ENCODE peak calls at places on chromosomes 6 and 20, in eight cellular contexts. One of them, this sample, is unnamed.

GRCh38 chr6:169224716-169225115 is 28.9 kb downstream of the THBS2 start:
- DNase-seq in foreskin fibroblast: no peak
- DNase-seq in heart left ventricle: no peak
- DNase-seq in right lobe of liver: no peak
- DNase-seq in uterus: no peak
- DNase-seq in GM23338: no peak
- DNase-seq in ovary: no peak
- DNase-seq in left lung: no peak
- DNase-seq in this sample: no peak

GRCh38 chr20:12722096-12722495 is 286.7 kb upstream of the SPTLC3 start:
- DNase-seq in foreskin fibroblast: no peak
- DNase-seq in heart left ventricle: no peak
- DNase-seq in right lobe of liver: no peak
- DNase-seq in uterus: no peak
- DNase-seq in GM23338: peak
- DNase-seq in ovary: no peak
- DNase-seq in left lung: no peak
- DNase-seq in this sample: no peak

GRCh38 chr20:57123139-57123903 is 143.1 kb downstream of the BMP7 start:
- DNase-seq in foreskin fibroblast: no peak
- DNase-seq in heart left ventricle: no peak
- DNase-seq in right lobe of liver: no peak
- DNase-seq in uterus: no peak
- DNase-seq in GM23338: no peak
- DNase-seq in ovary: no peak
- DNase-seq in left lung: no peak
- DNase-seq in this sample: no peak

GRCh38 chr20:48054051-48054450 is 268.8 kb upstream of the SULF2 start:
- DNase-seq in foreskin fibroblast: no peak
- DNase-seq in heart left ventricle: no peak
- DNase-seq in right lobe of liver: no peak
- DNase-seq in uterus: no peak
- DNase-seq in GM23338: no peak
- DNase-seq in ovary: no peak
- DNase-seq in left lung: no peak
- DNase-seq in this sample: no peak

GRCh38 chr20:11401988-11402387 is 515.7 kb upstream of the BTBD3 start:
- DNase-seq in foreskin fibroblast: no peak
- DNase-seq in heart left ventricle: no peak
- DNase-seq in right lobe of liver: no peak
- DNase-seq in uterus: no peak
- DNase-seq in GM23338: no peak
- DNase-seq in ovary: no peak
- DNase-seq in left lung: no peak
- DNase-seq in this sample: no peak

GRCh38 chr6:170313716-170314295 is 7.2 kb downstream of the FAM120B start:
- DNase-seq in foreskin fibroblast: no peak
- DNase-seq in heart left ventricle: no peak
- DNase-seq in right lobe of liver: no peak
- DNase-seq in uterus: no peak
- DNase-seq in GM23338: peak
- DNase-seq in ovary: no peak
- DNase-seq in left lung: no peak
- DNase-seq in this sample: no peak

GRCh38 chr20:57465943-57466342 is 59.0 kb downstream of the CTCFL start:
- DNase-seq in foreskin fibroblast: no peak
- DNase-seq in heart left ventricle: no peak
- DNase-seq in right lobe of liver: peak
- DNase-seq in uterus: no peak
- DNase-seq in GM23338: no peak
- DNase-seq in ovary: no peak
- DNase-seq in left lung: no peak
- DNase-seq in this sample: no peak

GRCh38 chr6:75449625-75450206 is 43.9 kb downstream of the FILIP1 start:
- DNase-seq in foreskin fibroblast: peak
- DNase-seq in heart left ventricle: no peak
- DNase-seq in right lobe of liver: no peak
- DNase-seq in uterus: no peak
- DNase-seq in GM23338: no peak
- DNase-seq in ovary: no peak
- DNase-seq in left lung: no peak
- DNase-seq in this sample: peak

GRCh38 chr6:38554700-38555413 is 84.9 kb downstream of the BTBD9 start:
- DNase-seq in foreskin fibroblast: peak
- DNase-seq in heart left ventricle: no peak
- DNase-seq in right lobe of liver: no peak
- DNase-seq in uterus: no peak
- DNase-seq in GM23338: peak
- DNase-seq in ovary: no peak
- DNase-seq in left lung: no peak
- DNase-seq in this sample: peak

GRCh38 chr6:113888493-113888892 is 31.3 kb downstream of the MARCKS start:
- DNase-seq in foreskin fibroblast: no peak
- DNase-seq in heart left ventricle: no peak
- DNase-seq in right lobe of liver: no peak
- DNase-seq in uterus: no peak
- DNase-seq in GM23338: no peak
- DNase-seq in ovary: no peak
- DNase-seq in left lung: no peak
- DNase-seq in this sample: peak

GRCh38 chr6:408599-409102 is 17.1 kb downstream of the IRF4 start:
- DNase-seq in foreskin fibroblast: peak
- DNase-seq in heart left ventricle: peak
- DNase-seq in right lobe of liver: no peak
- DNase-seq in uterus: no peak
- DNase-seq in GM23338: peak
- DNase-seq in ovary: no peak
- DNase-seq in left lung: no peak
- DNase-seq in this sample: peak

GRCh38 chr20:51121901-51122412 is 99.0 kb upstream of the KCNG1 start:
- DNase-seq in foreskin fibroblast: peak
- DNase-seq in heart left ventricle: no peak
- DNase-seq in right lobe of liver: no peak
- DNase-seq in uterus: no peak
- DNase-seq in GM23338: no peak
- DNase-seq in ovary: no peak
- DNase-seq in left lung: no peak
- DNase-seq in this sample: peak

GRCh38 chr6:26270903-26271639 is 93.9 kb upstream of the BTN3A2 start:
- DNase-seq in foreskin fibroblast: peak
- DNase-seq in heart left ventricle: peak
- DNase-seq in right lobe of liver: no peak
- DNase-seq in uterus: peak
- DNase-seq in GM23338: peak
- DNase-seq in ovary: peak
- DNase-seq in left lung: peak
- DNase-seq in this sample: peak

GRCh38 chr6:159941286-159942113 is 27.4 kb upstream of the IGF2R start:
- DNase-seq in foreskin fibroblast: peak
- DNase-seq in heart left ventricle: no peak
- DNase-seq in right lobe of liver: no peak
- DNase-seq in uterus: no peak
- DNase-seq in GM23338: peak
- DNase-seq in ovary: no peak
- DNase-seq in left lung: no peak
- DNase-seq in this sample: peak

GRCh38 chr6:124670801-124671200 is 291.4 kb upstream of the RNF217 start:
- DNase-seq in foreskin fibroblast: no peak
- DNase-seq in heart left ventricle: no peak
- DNase-seq in right lobe of liver: no peak
- DNase-seq in uterus: no peak
- DNase-seq in GM23338: no peak
- DNase-seq in ovary: no peak
- DNase-seq in left lung: no peak
- DNase-seq in this sample: no peak

GRCh38 chr6:44622555-44622954 is 235.0 kb downstream of the CDC5L start:
- DNase-seq in foreskin fibroblast: no peak
- DNase-seq in heart left ventricle: no peak
- DNase-seq in right lobe of liver: no peak
- DNase-seq in uterus: no peak
- DNase-seq in GM23338: no peak
- DNase-seq in ovary: no peak
- DNase-seq in left lung: no peak
- DNase-seq in this sample: no peak

GRCh38 chr20:57480444-57481152 is 44.3 kb downstream of the CTCFL start:
- DNase-seq in foreskin fibroblast: no peak
- DNase-seq in heart left ventricle: no peak
- DNase-seq in right lobe of liver: no peak
- DNase-seq in uterus: no peak
- DNase-seq in GM23338: no peak
- DNase-seq in ovary: no peak
- DNase-seq in left lung: no peak
- DNase-seq in this sample: no peak

GRCh38 chr20:7091655-7092054 is 324.2 kb downstream of the BMP2 start:
- DNase-seq in foreskin fibroblast: no peak
- DNase-seq in heart left ventricle: no peak
- DNase-seq in right lobe of liver: no peak
- DNase-seq in uterus: no peak
- DNase-seq in GM23338: no peak
- DNase-seq in ovary: no peak
- DNase-seq in left lung: no peak
- DNase-seq in this sample: no peak

GRCh38 chr20:7094438-7094997 is 327.0 kb downstream of the BMP2 start:
- DNase-seq in foreskin fibroblast: peak
- DNase-seq in heart left ventricle: no peak
- DNase-seq in right lobe of liver: no peak
- DNase-seq in uterus: no peak
- DNase-seq in GM23338: peak
- DNase-seq in ovary: no peak
- DNase-seq in left lung: no peak
- DNase-seq in this sample: peak

GRCh38 chr20:7090001-7090400 is 322.5 kb downstream of the BMP2 start:
- DNase-seq in foreskin fibroblast: no peak
- DNase-seq in heart left ventricle: no peak
- DNase-seq in right lobe of liver: no peak
- DNase-seq in uterus: no peak
- DNase-seq in GM23338: no peak
- DNase-seq in ovary: no peak
- DNase-seq in left lung: no peak
- DNase-seq in this sample: peak

GRCh38 chr20:7087803-7088202 is 320.3 kb downstream of the BMP2 start:
- DNase-seq in foreskin fibroblast: no peak
- DNase-seq in heart left ventricle: no peak
- DNase-seq in right lobe of liver: no peak
- DNase-seq in uterus: no peak
- DNase-seq in GM23338: no peak
- DNase-seq in ovary: no peak
- DNase-seq in left lung: no peak
- DNase-seq in this sample: no peak

GRCh38 chr20:7090753-7091310 is 323.3 kb downstream of the BMP2 start:
- DNase-seq in foreskin fibroblast: no peak
- DNase-seq in heart left ventricle: no peak
- DNase-seq in right lobe of liver: no peak
- DNase-seq in uterus: no peak
- DNase-seq in GM23338: peak
- DNase-seq in ovary: no peak
- DNase-seq in left lung: no peak
- DNase-seq in this sample: peak
- TF ChIP-seq CTCF in foreskin fibroblast: no peak
- TF ChIP-seq CTCF in heart left ventricle: no peak
- TF ChIP-seq CTCF in right lobe of liver: no peak
- TF ChIP-seq CTCF in uterus: no peak
- TF ChIP-seq CTCF in GM23338: no peak
- TF ChIP-seq CTCF in ovary: no peak
- TF ChIP-seq CTCF in left lung: no peak
- TF ChIP-seq CTCF in this sample: no peak

DNA sequence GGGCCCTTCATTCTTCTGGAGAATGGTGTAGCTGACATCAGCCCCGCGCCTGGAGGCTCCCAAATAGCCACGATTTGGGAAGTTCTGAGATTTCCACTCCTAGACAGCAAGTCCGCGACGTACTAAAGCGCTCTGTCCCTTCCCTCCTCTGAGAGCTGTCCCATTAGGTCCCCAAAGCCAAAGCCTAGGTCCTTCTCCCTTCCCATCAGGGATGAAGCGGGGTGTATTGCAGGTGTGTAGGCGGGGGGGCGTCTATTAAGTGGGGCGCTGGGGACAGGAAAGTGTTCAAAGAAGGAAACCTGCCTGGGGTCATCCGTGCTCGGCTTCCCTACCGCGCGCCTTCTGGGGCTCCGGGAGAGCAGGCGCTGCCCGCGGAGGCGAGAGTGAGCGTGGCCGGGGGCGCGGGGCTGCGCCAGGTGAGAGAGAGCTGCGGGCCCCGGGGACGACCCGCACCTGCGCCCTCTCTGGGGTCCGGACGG is 595 bp downstream of the MOXD1 start:
- DNase-seq in foreskin fibroblast: peak
- DNase-seq in heart left ventricle: no peak
- DNase-seq in right lobe of liver: no peak
- DNase-seq in uterus: peak
- DNase-seq in GM23338: peak
- DNase-seq in ovary: no peak
- DNase-seq in left lung: peak
- DNase-seq in this sample: peak
- H3K4me3 ChIP-seq in foreskin fibroblast: peak
- H3K4me3 ChIP-seq in heart left ventricle: peak
- H3K4me3 ChIP-seq in right lobe of liver: peak
- H3K4me3 ChIP-seq in uterus: peak
- H3K4me3 ChIP-seq in GM23338: peak
- H3K4me3 ChIP-seq in ovary: peak
- H3K4me3 ChIP-seq in left lung: peak
- H3K4me3 ChIP-seq in this sample: peak

DNA sequence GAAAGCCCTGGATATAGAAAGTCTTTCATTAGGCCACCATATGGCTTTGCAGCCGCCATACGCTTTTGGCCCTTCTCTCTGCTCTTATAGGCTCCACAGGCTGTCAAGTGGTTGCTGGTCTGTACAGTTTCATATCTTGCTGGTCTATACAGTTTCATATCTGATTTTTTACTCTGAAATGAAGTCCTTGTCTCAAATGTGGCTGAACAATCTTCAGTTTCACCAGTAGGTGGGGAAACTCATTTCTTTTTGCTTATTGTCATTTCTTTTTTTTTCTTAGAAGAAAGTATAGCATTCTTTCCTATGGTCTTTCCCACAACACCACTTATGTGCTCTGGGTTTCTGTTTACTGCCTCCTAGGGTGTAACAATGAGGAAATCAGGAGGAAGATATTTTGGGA is 771.4 kb upstream of the MMS22L start:
- DNase-seq in foreskin fibroblast: no peak
- DNase-seq in heart left ventricle: no peak
- DNase-seq in right lobe of liver: no peak
- DNase-seq in uterus: no peak
- DNase-seq in GM23338: peak
- DNase-seq in ovary: no peak
- DNase-seq in left lung: no peak
- DNase-seq in this sample: peak
- TF ChIP-seq CTCF in foreskin fibroblast: no peak
- TF ChIP-seq CTCF in heart left ventricle: no peak
- TF ChIP-seq CTCF in right lobe of liver: no peak
- TF ChIP-seq CTCF in uterus: no peak
- TF ChIP-seq CTCF in GM23338: peak
- TF ChIP-seq CTCF in ovary: no peak
- TF ChIP-seq CTCF in left lung: no peak
- TF ChIP-seq CTCF in this sample: peak

DNA sequence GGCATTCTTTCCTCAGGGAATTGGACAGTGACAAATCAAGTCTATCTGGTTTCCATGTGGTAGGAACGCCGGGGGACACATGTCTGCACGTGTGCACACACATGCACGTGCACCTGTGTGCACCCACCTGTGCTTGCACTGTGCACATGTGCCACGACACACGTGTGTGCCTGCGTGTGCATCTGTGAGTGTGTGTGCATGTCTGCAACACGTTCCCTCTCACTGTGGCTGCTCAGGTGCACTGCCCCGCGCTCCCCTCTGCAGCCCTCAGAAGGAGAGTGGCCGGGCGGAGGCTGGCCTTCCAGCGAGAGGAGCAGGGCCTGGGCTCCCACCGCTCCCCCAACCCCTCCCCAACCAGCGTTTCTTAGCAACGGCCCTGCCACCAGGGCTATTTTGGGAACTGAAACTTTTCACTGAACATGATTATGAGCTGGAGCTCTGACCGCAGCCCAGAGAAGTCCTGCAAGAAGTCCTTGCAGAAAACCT is 147.8 kb downstream of the PHACTR3 start:
- DNase-seq in foreskin fibroblast: no peak
- DNase-seq in heart left ventricle: peak
- DNase-seq in right lobe of liver: no peak
- DNase-seq in uterus: no peak
- DNase-seq in GM23338: no peak
- DNase-seq in ovary: no peak
- DNase-seq in left lung: no peak
- DNase-seq in this sample: no peak
- H3K4me3 ChIP-seq in foreskin fibroblast: no peak
- H3K4me3 ChIP-seq in heart left ventricle: no peak
- H3K4me3 ChIP-seq in right lobe of liver: no peak
- H3K4me3 ChIP-seq in uterus: no peak
- H3K4me3 ChIP-seq in GM23338: no peak
- H3K4me3 ChIP-seq in ovary: no peak
- H3K4me3 ChIP-seq in left lung: no peak
- H3K4me3 ChIP-seq in this sample: no peak

This sample was measured in epithelial cell of esophagus.